ENCODE peak calls at places on chromosomes 2 and 18, in seven cellular contexts. W is NCI-H2171 treated with DMSO at 0.1 percent for 48 hours; K is left ventricle myocardium superior; V is AG09309; O is ureter; Z is stimulated activated CD4-positive, alpha-beta T cell treated with anti-CD3 and anti-CD28 coated beads, Interleukin-15, amount 100 ng/mL, for 1 hour; R is AG04450. M is an unnamed sample.

GRCh38 chr18:11909597-11910026 is 1.5 kb upstream of the MPPE1 start:
- DNase-seq in W (no peak), K (no peak), V (no peak), O (no peak), Z (no peak), R (no peak), M (no peak)

GRCh38 chr2:216109962-216110614 is 940 bp downstream of the XRCC5 start:
- DNase-seq in W (peak), K (no peak), V (peak), O (no peak), Z (no peak), R (peak), M (no peak)

GRCh38 chr2:98572676-98573075 is 35.6 kb downstream of the COA5 start:
- DNase-seq in W (no peak), K (no peak), V (no peak), O (no peak), Z (no peak), R (no peak), M (no peak)

GRCh38 chr18:21361297-21361880 is 119.4 kb downstream of the GREB1L start:
- DNase-seq in W (no peak), K (no peak), V (no peak), O (no peak), Z (no peak), R (no peak), M (no peak)

GRCh38 chr2:170587937-170588336 is 127.2 kb upstream of the SP5 start:
- DNase-seq in W (peak), K (no peak), V (no peak), O (no peak), Z (no peak), R (no peak), M (no peak)

GRCh38 chr18:79064228-79064627 is 5.0 kb upstream of the ATP9B start:
- DNase-seq in W (peak), K (no peak), V (no peak), O (no peak), Z (no peak), R (no peak), M (no peak)

GRCh38 chr2:159140070-159140774 is 146.3 kb downstream of the WDSUB1 start:
- DNase-seq in W (peak), K (no peak), V (peak), O (no peak), Z (no peak), R (peak), M (no peak)

GRCh38 chr2:68027959-68028358 is 34.8 kb downstream of the C1D start:
- DNase-seq in W (no peak), K (no peak), V (peak), O (no peak), Z (no peak), R (no peak), M (no peak)

GRCh38 chr2:223549215-223549614 is 52.9 kb downstream of the SCG2 start:
- DNase-seq in W (peak), K (no peak), V (peak), O (no peak), Z (no peak), R (peak), M (no peak)

GRCh38 chr2:98472132-98472650 is 27.5 kb downstream of the INPP4A start:
- DNase-seq in W (peak), K (no peak), V (no peak), O (no peak), Z (no peak), R (no peak), M (no peak)

GRCh38 chr2:10833021-10833420 is 20.4 kb upstream of the PDIA6 start:
- DNase-seq in W (no peak), K (no peak), V (no peak), O (no peak), Z (no peak), R (no peak), M (no peak)

GRCh38 chr2:235966932-235967331 is 201.3 kb downstream of the GBX2 start:
- DNase-seq in W (no peak), K (no peak), V (no peak), O (no peak), Z (no peak), R (no peak), M (no peak)

GRCh38 chr2:226758886-226759660 is 40.5 kb downstream of the IRS1 start:
- DNase-seq in W (no peak), K (no peak), V (no peak), O (no peak), Z (no peak), R (peak), M (peak)

GRCh38 chr2:19228720-19229119 is 129.7 kb downstream of the OSR1 start:
- DNase-seq in W (peak), K (no peak), V (no peak), O (peak), Z (no peak), R (no peak), M (no peak)

GRCh38 chr2:241496904-241497877 is 11.2 kb downstream of the STK25 start:
- DNase-seq in W (no peak), K (no peak), V (no peak), O (no peak), Z (no peak), R (no peak), M (no peak)

GRCh38 chr18:50695431-50696176 is 124.2 kb downstream of the MRO start:
- DNase-seq in W (no peak), K (peak), V (no peak), O (no peak), Z (no peak), R (no peak), M (no peak)

GRCh38 chr2:172084734-172085459 is 410 bp upstream of the DLX1 start:
- DNase-seq in W (peak), K (peak), V (peak), O (no peak), Z (no peak), R (peak), M (peak)

GRCh38 chr2:218893349-218894167 is 12.9 kb downstream of the WNT10A start:
- DNase-seq in W (no peak), K (no peak), V (no peak), O (no peak), Z (no peak), R (no peak), M (no peak)

GRCh38 chr2:238391042-238391441 is 35.7 kb upstream of the ASB1 start:
- DNase-seq in W (peak), K (no peak), V (no peak), O (no peak), Z (no peak), R (no peak), M (no peak)

GRCh38 chr2:200741468-200742202 is 70.1 kb upstream of the BZW1 start:
- DNase-seq in W (no peak), K (no peak), V (no peak), O (peak), Z (no peak), R (no peak), M (no peak)

GRCh38 chr2:220708366-220708765 is 863.7 kb downstream of the EPHA4 start:
- DNase-seq in W (no peak), K (no peak), V (peak), O (no peak), Z (no peak), R (no peak), M (no peak)

GRCh38 chr2:11407413-11407812 is 58.5 kb downstream of the E2F6 start:
- DNase-seq in W (no peak), K (no peak), V (no peak), O (no peak), Z (no peak), R (no peak), M (no peak)

GRCh38 chr2:231573096-231573495 is 19.6 kb upstream of the TEX44 start:
- DNase-seq in W (peak), K (no peak), V (no peak), O (no peak), Z (no peak), R (no peak), M (no peak)

GRCh38 chr2:86788881-86789686 is 1.6 kb downstream of the CD8A start:
- DNase-seq in W (no peak), K (peak), V (no peak), O (no peak), Z (no peak), R (no peak), M (no peak)

GRCh38 chr2:144914113-144914512 is 394.2 kb upstream of the ZEB2 start:
- DNase-seq in W (no peak), K (no peak), V (no peak), O (no peak), Z (no peak), R (no peak), M (no peak)

GRCh38 chr2:217683096-217683870 is 319.5 kb downstream of the TNS1 start:
- DNase-seq in W (no peak), K (no peak), V (no peak), O (no peak), Z (no peak), R (no peak), M (no peak)

GRCh38 chr2:201618744-201619654 is 24.3 kb downstream of the TMEM237 start:
- DNase-seq in W (peak), K (peak), V (no peak), O (peak), Z (no peak), R (peak), M (peak)

GRCh38 chr2:166803314-166803986 is 84.8 kb upstream of the XIRP2 start:
- DNase-seq in W (no peak), K (no peak), V (no peak), O (no peak), Z (no peak), R (peak), M (no peak)

GRCh38 chr2:180449171-180449570 is 442.1 kb upstream of the CWC22 start:
- DNase-seq in W (no peak), K (no peak), V (no peak), O (no peak), Z (no peak), R (no peak), M (no peak)